ENCODE peak calls at places on chromosomes 2 and 18, in five cellular contexts. One of them, this sample, is unnamed.

GRCh38 chr2:128381001-128381938 is 62.6 kb upstream of the HS6ST1 start:
- DNase-seq in AG09309: no peak
- DNase-seq in activated T-cell treated with anti-CD3 and anti-CD28 coated beads for 1 hour: no peak
- DNase-seq in right lobe of liver: peak
- DNase-seq in endothelial cell of umbilical vein: no peak
- DNase-seq in this sample: no peak

GRCh38 chr2:171317492-171318125 is 116.2 kb downstream of the METTL8 start:
- DNase-seq in activated T-cell treated with anti-CD3 and anti-CD28 coated beads for 1 hour: no peak
- DNase-seq in endothelial cell of umbilical vein: no peak
- DNase-seq in AG09309: no peak
- DNase-seq in right lobe of liver: no peak
- DNase-seq in this sample: no peak

GRCh38 chr2:28009732-28010131 is 119.2 kb downstream of the BABAM2 start:
- DNase-seq in activated T-cell treated with anti-CD3 and anti-CD28 coated beads for 1 hour: no peak
- DNase-seq in endothelial cell of umbilical vein: no peak
- DNase-seq in AG09309: no peak
- DNase-seq in right lobe of liver: no peak
- DNase-seq in this sample: no peak

GRCh38 chr2:150153646-150154307 is 333.7 kb downstream of the RND3 start:
- DNase-seq in right lobe of liver: no peak
- DNase-seq in activated T-cell treated with anti-CD3 and anti-CD28 coated beads for 1 hour: no peak
- DNase-seq in endothelial cell of umbilical vein: no peak
- DNase-seq in AG09309: no peak
- DNase-seq in this sample: no peak

GRCh38 chr18:332007-332406 is 64.2 kb upstream of the THOC1 start:
- DNase-seq in activated T-cell treated with anti-CD3 and anti-CD28 coated beads for 1 hour: no peak
- DNase-seq in endothelial cell of umbilical vein: peak
- DNase-seq in AG09309: no peak
- DNase-seq in right lobe of liver: no peak
- DNase-seq in this sample: no peak

GRCh38 chr2:229344151-229344551 is 73.1 kb upstream of the PID1 start:
- DNase-seq in endothelial cell of umbilical vein: no peak
- DNase-seq in right lobe of liver: no peak
- DNase-seq in activated T-cell treated with anti-CD3 and anti-CD28 coated beads for 1 hour: no peak
- DNase-seq in AG09309: peak
- DNase-seq in this sample: no peak

GRCh38 chr2:174334781-174335604 is at the start of gene SP9:
- DNase-seq in activated T-cell treated with anti-CD3 and anti-CD28 coated beads for 1 hour: no peak
- DNase-seq in AG09309: peak
- DNase-seq in endothelial cell of umbilical vein: peak
- DNase-seq in right lobe of liver: no peak
- DNase-seq in this sample: no peak

GRCh38 chr2:8517850-8518480 is 163.9 kb upstream of the ID2 start:
- DNase-seq in endothelial cell of umbilical vein: no peak
- DNase-seq in activated T-cell treated with anti-CD3 and anti-CD28 coated beads for 1 hour: no peak
- DNase-seq in AG09309: no peak
- DNase-seq in right lobe of liver: no peak
- DNase-seq in this sample: no peak

GRCh38 chr2:45468279-45468678 is 142.8 kb downstream of the SRBD1 start:
- DNase-seq in AG09309: no peak
- DNase-seq in right lobe of liver: no peak
- DNase-seq in endothelial cell of umbilical vein: no peak
- DNase-seq in activated T-cell treated with anti-CD3 and anti-CD28 coated beads for 1 hour: no peak
- DNase-seq in this sample: no peak

GRCh38 chr2:9800975-9801723 is 42.1 kb upstream of the TAF1B start:
- DNase-seq in activated T-cell treated with anti-CD3 and anti-CD28 coated beads for 1 hour: no peak
- DNase-seq in right lobe of liver: no peak
- DNase-seq in endothelial cell of umbilical vein: no peak
- DNase-seq in AG09309: no peak
- DNase-seq in this sample: no peak

GRCh38 chr2:180061085-180061484 is 54.0 kb upstream of the CWC22 start:
- DNase-seq in endothelial cell of umbilical vein: no peak
- DNase-seq in right lobe of liver: no peak
- DNase-seq in AG09309: no peak
- DNase-seq in activated T-cell treated with anti-CD3 and anti-CD28 coated beads for 1 hour: no peak
- DNase-seq in this sample: no peak

GRCh38 chr2:64807417-64807816 is 153.7 kb upstream of the SERTAD2 start:
- DNase-seq in AG09309: peak
- DNase-seq in right lobe of liver: no peak
- DNase-seq in endothelial cell of umbilical vein: peak
- DNase-seq in activated T-cell treated with anti-CD3 and anti-CD28 coated beads for 1 hour: no peak
- DNase-seq in this sample: no peak

GRCh38 chr18:10022365-10022764 is 108.5 kb downstream of the VAPA start:
- DNase-seq in endothelial cell of umbilical vein: no peak
- DNase-seq in activated T-cell treated with anti-CD3 and anti-CD28 coated beads for 1 hour: no peak
- DNase-seq in right lobe of liver: no peak
- DNase-seq in AG09309: no peak
- DNase-seq in this sample: no peak

GRCh38 chr18:21242141-21243040 is at the start of gene GREB1L:
- DNase-seq in AG09309: no peak
- DNase-seq in endothelial cell of umbilical vein: peak
- DNase-seq in activated T-cell treated with anti-CD3 and anti-CD28 coated beads for 1 hour: no peak
- DNase-seq in right lobe of liver: peak
- DNase-seq in this sample: no peak

GRCh38 chr2:58569460-58570185 is 328.5 kb upstream of the FANCL start:
- DNase-seq in endothelial cell of umbilical vein: no peak
- DNase-seq in right lobe of liver: no peak
- DNase-seq in AG09309: no peak
- DNase-seq in activated T-cell treated with anti-CD3 and anti-CD28 coated beads for 1 hour: no peak
- DNase-seq in this sample: no peak